ENCODE peak calls at places on chromosomes 11 and 22, in seven cellular contexts. U, Q, S, G, W, E and V are unnamed samples.
A peak's percentile ranks its signal among the peaks of the same experiment; 100 is the strongest.

GRCh38 chr11:64745523-64746328 is 1.8 kb upstream of the RASGRP2 start:
- DNase-seq in G (peak; percentile 22), S (peak; percentile 60), W (peak; percentile 72), U (peak; percentile 97), E (peak; percentile 80), Q (peak; percentile 36), V (no peak)

GRCh38 chr11:121448431-121448941 is 3.6 kb upstream of the SORL1 start:
- DNase-seq in S (no peak), G (peak; percentile 3), E (no peak), Q (no peak), U (no peak), W (no peak), V (no peak)

GRCh38 chr22:25134028-25134427 is 65.6 kb upstream of the CRYBB3 start:
- DNase-seq in Q (no peak), E (peak; percentile 65), S (peak; percentile 78), U (no peak), G (no peak), W (no peak), V (no peak)

GRCh38 chr11:93741094-93741881 is at the start of the genes C11orf54 and TAF1D:
- DNase-seq in E (peak; percentile 98), S (peak; percentile 99), G (peak; percentile 97), W (peak; percentile 96), Q (peak; percentile 99), U (peak; percentile 99), V (peak; percentile 80)

GRCh38 chr22:21857501-21857914 is 9.9 kb downstream of the MAPK1 start:
- DNase-seq in E (no peak), U (no peak), S (no peak), W (no peak), G (peak; percentile 30), Q (no peak), V (no peak)

GRCh38 chr22:43197271-43197941 is 10.5 kb upstream of the TTLL12 start:
- DNase-seq in W (peak; percentile 55), U (no peak), Q (peak; percentile 12), S (no peak), E (no peak), G (no peak), V (no peak)

GRCh38 chr11:76152086-76152658 is 54.1 kb downstream of the WNT11 start:
- DNase-seq in Q (peak; percentile 78), G (peak; percentile 65), S (peak; percentile 94), E (peak; percentile 90), U (peak; percentile 88), W (peak; percentile 66), V (no peak)

GRCh38 chr11:121435132-121435531 is 17.0 kb upstream of the SORL1 start:
- DNase-seq in S (no peak), W (no peak), G (no peak), E (no peak), Q (no peak), U (no peak), V (no peak)

GRCh38 chr11:117314840-117315239 is 1.2 kb downstream of the BACE1 start:
- DNase-seq in Q (no peak), S (no peak), G (no peak), W (no peak), E (no peak), U (no peak), V (no peak)

GRCh38 chr11:64268687-64269379 is 15.6 kb downstream of the BAD start:
- DNase-seq in G (peak; percentile 48), W (peak; percentile 68), U (peak; percentile 89), S (peak; percentile 82), E (no peak), Q (peak; percentile 83), V (no peak)

GRCh38 chr11:62988281-62988680 is 3.5 kb upstream of the SLC22A6 start:
- DNase-seq in Q (no peak), G (no peak), E (no peak), U (peak; percentile 64), S (no peak), W (no peak), V (no peak)

GRCh38 chr22:48287031-48287430 is 1524.6 kb downstream of the TBC1D22A start:
- DNase-seq in Q (no peak), U (no peak), G (no peak), W (no peak), S (no peak), E (no peak), V (no peak)

GRCh38 chr11:113184498-113184897 is 129.9 kb upstream of the TTC12 start:
- DNase-seq in E (no peak), G (peak; percentile 56), Q (peak; percentile 95), S (no peak), U (no peak), W (peak; percentile 98), V (peak; percentile 56)

GRCh38 chr11:69940246-69940610 is 121.0 kb upstream of the FGF3 start:
- DNase-seq in E (no peak), W (no peak), G (no peak), S (no peak), Q (no peak), U (no peak), V (no peak)

GRCh38 chr11:83819936-83820549 is 533.9 kb upstream of the CCDC90B start:
- DNase-seq in U (no peak), S (no peak), Q (peak; percentile 85), G (peak; percentile 79), E (no peak), W (peak; percentile 62), V (no peak)

GRCh38 chr11:69243496-69244200 is 50.3 kb upstream of the MYEOV start:
- DNase-seq in U (peak; percentile 33), Q (no peak), E (no peak), G (no peak), S (peak; percentile 8), W (no peak), V (no peak)

GRCh38 chr11:76152741-76153608 is 53.3 kb downstream of the WNT11 start:
- DNase-seq in S (no peak), W (no peak), Q (no peak), E (no peak), G (no peak), U (no peak), V (no peak)

GRCh38 chr11:20671856-20672546 is 2.6 kb downstream of the NELL1 start:
- DNase-seq in G (no peak), S (no peak), Q (peak; percentile 3), U (no peak), E (no peak), W (no peak), V (peak; percentile 25)

GRCh38 chr22:40524392-40525249 is 111.9 kb downstream of the MRTFA start:
- DNase-seq in Q (peak; percentile 76), U (no peak), G (peak; percentile 54), E (no peak), S (no peak), W (no peak), V (no peak)
- TF ChIP-seq CTCF in Q (peak; percentile 57), U (no peak), G (peak; percentile 49), E (no peak), S (no peak), W (peak; percentile 39), V (peak; percentile 29)

GRCh38 chr22:29396126-29396525 is 7.8 kb upstream of the AP1B1 start:
- DNase-seq in W (no peak), Q (no peak), U (peak; percentile 63), S (no peak), E (no peak), G (no peak), V (no peak)
- H3K4me3 ChIP-seq in W (no peak overlapping the region), Q (no peak overlapping the region), U (no peak overlapping the region), S (no peak overlapping the region), E (no peak overlapping the region), G (no peak overlapping the region), V (no peak overlapping the region)

GRCh38 chr11:2399488-2400068 is 972 bp upstream of the TSSC4 start:
- DNase-seq in S (peak; percentile 43), Q (peak; percentile 28), E (no peak), G (no peak), U (peak; percentile 89), W (no peak), V (no peak)
- TF ChIP-seq CTCF in S (no peak), Q (no peak), E (no peak), G (no peak), U (no peak), W (no peak), V (no peak)

GRCh38 chr11:123357990-123358827 is 71.9 kb upstream of the GRAMD1B start:
- DNase-seq in U (no peak), S (no peak), Q (peak; percentile 8), G (peak; percentile 2), W (peak; percentile 8), E (no peak), V (no peak)
- H3K4me3 ChIP-seq in U (peak overlapping the region; percentile 54), S (peak overlapping the region; percentile 12), Q (peak overlapping the region; percentile 37), G (peak overlapping the region; percentile 22), W (no peak overlapping the region), E (no peak overlapping the region), V (peak overlapping the region; percentile 24)

DNA sequence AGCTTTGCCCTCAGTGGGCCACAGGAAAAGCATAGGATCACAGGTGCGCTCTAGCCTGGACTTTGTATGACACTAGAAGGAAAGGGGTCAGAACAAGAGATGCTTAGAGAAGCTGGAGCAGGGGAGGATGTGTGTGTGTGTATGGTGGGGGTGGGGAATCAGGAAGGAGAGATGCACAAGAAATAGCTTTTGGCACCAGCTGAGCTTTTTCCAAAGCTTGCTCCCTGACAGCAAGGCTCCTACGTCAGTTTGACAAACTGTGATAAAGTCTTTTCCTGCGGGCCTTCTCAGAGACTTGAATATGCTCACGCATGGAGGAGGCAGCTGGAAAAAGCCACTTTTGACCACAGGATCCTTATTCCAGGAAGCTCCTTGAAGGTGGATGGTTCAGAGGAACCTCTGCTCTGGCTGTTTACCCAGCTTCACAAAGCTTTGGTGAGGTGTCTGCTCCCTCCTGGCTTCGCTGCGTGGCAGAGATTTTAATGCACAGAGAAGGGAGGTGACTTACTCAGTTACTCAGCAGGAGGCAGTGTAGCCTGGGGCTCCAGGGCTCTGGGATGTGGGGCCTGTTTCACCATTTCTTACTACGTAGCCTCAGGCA is 3.9 kb downstream of the CDC42EP1 start:
- DNase-seq in G (peak; percentile 49), U (no peak), S (no peak), E (no peak), Q (peak; percentile 93), W (peak; percentile 81), V (no peak)
- TF ChIP-seq CTCF in G (no peak), U (no peak), S (peak; percentile 9), E (no peak), Q (peak; percentile 27), W (no peak), V (no peak)

DNA sequence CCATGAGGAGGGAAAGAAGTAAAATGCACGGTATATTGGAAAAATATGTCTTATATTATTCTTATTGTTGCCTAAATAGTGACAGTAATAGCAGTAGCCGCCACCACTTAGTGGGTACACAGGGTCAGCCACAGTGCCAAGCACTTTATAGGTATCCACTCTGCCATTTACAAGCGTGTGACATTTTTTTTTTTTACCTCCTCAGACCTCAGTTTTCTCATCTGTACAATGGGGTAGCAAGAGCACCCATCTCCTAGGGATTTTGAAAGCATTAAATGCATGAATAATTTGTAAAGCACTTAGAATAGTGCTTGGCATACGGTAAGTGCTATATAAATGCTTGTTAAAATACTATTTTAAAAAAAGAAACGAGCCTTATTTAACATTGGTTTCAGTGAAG is 8.9 kb downstream of the RTN4RL2 start:
- DNase-seq in G (no peak), Q (no peak), S (no peak), U (no peak), E (no peak), W (no peak), V (no peak)
- H3K4me3 ChIP-seq in G (no peak overlapping the region), Q (no peak overlapping the region), S (no peak overlapping the region), U (no peak overlapping the region), E (no peak overlapping the region), W (no peak overlapping the region), V (no peak overlapping the region)